ENCODE peak calls at places on chromosomes 4 and X, in seven cellular contexts. One of them, this sample, is unnamed.

GRCh38 chrX:152913915-152914314 is 16.0 kb downstream of the ZNF185 start:
- DNase-seq in smooth muscle cell of the brain vasculature: no peak
- DNase-seq in stimulated activated CD4-positive, alpha-beta T cell treated with anti-CD3 and anti-CD28 coated beads, Interleukin-1b, Interleukin-23, amount 100 ng/mL, for 24 hours: no peak
- DNase-seq in activated CD4-positive, alpha-beta T cell treated with anti-CD3 and anti-CD28 coated beads, Interleukin-2, amount 10 ng/mL, durations not matched to agents 7 days and 5 days: no peak
- DNase-seq in hippocampal formation: no peak
- DNase-seq in activated T-cell treated with anti-CD3 and anti-CD28 coated beads for 48 hours: no peak
- DNase-seq in naive thymus-derived CD8-positive, alpha-beta T cell: no peak
- DNase-seq in this sample: no peak

GRCh38 chr4:11471613-11472012 is 42.9 kb upstream of the HS3ST1 start:
- DNase-seq in smooth muscle cell of the brain vasculature: no peak
- DNase-seq in stimulated activated CD4-positive, alpha-beta T cell treated with anti-CD3 and anti-CD28 coated beads, Interleukin-1b, Interleukin-23, amount 100 ng/mL, for 24 hours: no peak
- DNase-seq in activated CD4-positive, alpha-beta T cell treated with anti-CD3 and anti-CD28 coated beads, Interleukin-2, amount 10 ng/mL, durations not matched to agents 7 days and 5 days: peak
- DNase-seq in hippocampal formation: no peak
- DNase-seq in activated T-cell treated with anti-CD3 and anti-CD28 coated beads for 48 hours: no peak
- DNase-seq in naive thymus-derived CD8-positive, alpha-beta T cell: peak
- DNase-seq in this sample: peak

GRCh38 chr4:140372607-140373327 is 679 bp upstream of the SCOC start:
- DNase-seq in smooth muscle cell of the brain vasculature: no peak
- DNase-seq in stimulated activated CD4-positive, alpha-beta T cell treated with anti-CD3 and anti-CD28 coated beads, Interleukin-1b, Interleukin-23, amount 100 ng/mL, for 24 hours: no peak
- DNase-seq in activated CD4-positive, alpha-beta T cell treated with anti-CD3 and anti-CD28 coated beads, Interleukin-2, amount 10 ng/mL, durations not matched to agents 7 days and 5 days: peak
- DNase-seq in hippocampal formation: no peak
- DNase-seq in activated T-cell treated with anti-CD3 and anti-CD28 coated beads for 48 hours: peak
- DNase-seq in naive thymus-derived CD8-positive, alpha-beta T cell: peak
- DNase-seq in this sample: peak

GRCh38 chr4:114361249-114361648 is 237.4 kb upstream of the UGT8 start:
- DNase-seq in smooth muscle cell of the brain vasculature: no peak
- DNase-seq in stimulated activated CD4-positive, alpha-beta T cell treated with anti-CD3 and anti-CD28 coated beads, Interleukin-1b, Interleukin-23, amount 100 ng/mL, for 24 hours: no peak
- DNase-seq in activated CD4-positive, alpha-beta T cell treated with anti-CD3 and anti-CD28 coated beads, Interleukin-2, amount 10 ng/mL, durations not matched to agents 7 days and 5 days: no peak
- DNase-seq in hippocampal formation: no peak
- DNase-seq in activated T-cell treated with anti-CD3 and anti-CD28 coated beads for 48 hours: no peak
- DNase-seq in naive thymus-derived CD8-positive, alpha-beta T cell: no peak
- DNase-seq in this sample: no peak

GRCh38 chrX:119606508-119607389 is 525 bp upstream of the NKRF start:
- DNase-seq in smooth muscle cell of the brain vasculature: no peak
- DNase-seq in stimulated activated CD4-positive, alpha-beta T cell treated with anti-CD3 and anti-CD28 coated beads, Interleukin-1b, Interleukin-23, amount 100 ng/mL, for 24 hours: no peak
- DNase-seq in activated CD4-positive, alpha-beta T cell treated with anti-CD3 and anti-CD28 coated beads, Interleukin-2, amount 10 ng/mL, durations not matched to agents 7 days and 5 days: no peak
- DNase-seq in hippocampal formation: peak
- DNase-seq in activated T-cell treated with anti-CD3 and anti-CD28 coated beads for 48 hours: no peak
- DNase-seq in naive thymus-derived CD8-positive, alpha-beta T cell: no peak
- DNase-seq in this sample: no peak

GRCh38 chr4:61210186-61210939 is 10.2 kb downstream of the ADGRL3 start:
- DNase-seq in smooth muscle cell of the brain vasculature: no peak
- DNase-seq in stimulated activated CD4-positive, alpha-beta T cell treated with anti-CD3 and anti-CD28 coated beads, Interleukin-1b, Interleukin-23, amount 100 ng/mL, for 24 hours: no peak
- DNase-seq in activated CD4-positive, alpha-beta T cell treated with anti-CD3 and anti-CD28 coated beads, Interleukin-2, amount 10 ng/mL, durations not matched to agents 7 days and 5 days: no peak
- DNase-seq in hippocampal formation: peak
- DNase-seq in activated T-cell treated with anti-CD3 and anti-CD28 coated beads for 48 hours: no peak
- DNase-seq in naive thymus-derived CD8-positive, alpha-beta T cell: no peak
- DNase-seq in this sample: no peak

GRCh38 chrX:108516184-108516583 is 76.5 kb downstream of the COL4A5 start:
- DNase-seq in smooth muscle cell of the brain vasculature: no peak
- DNase-seq in stimulated activated CD4-positive, alpha-beta T cell treated with anti-CD3 and anti-CD28 coated beads, Interleukin-1b, Interleukin-23, amount 100 ng/mL, for 24 hours: no peak
- DNase-seq in activated CD4-positive, alpha-beta T cell treated with anti-CD3 and anti-CD28 coated beads, Interleukin-2, amount 10 ng/mL, durations not matched to agents 7 days and 5 days: no peak
- DNase-seq in hippocampal formation: no peak
- DNase-seq in activated T-cell treated with anti-CD3 and anti-CD28 coated beads for 48 hours: no peak
- DNase-seq in naive thymus-derived CD8-positive, alpha-beta T cell: no peak
- DNase-seq in this sample: no peak

GRCh38 chr4:80134936-80135701 is 62.1 kb upstream of the ANTXR2 start:
- DNase-seq in smooth muscle cell of the brain vasculature: no peak
- DNase-seq in stimulated activated CD4-positive, alpha-beta T cell treated with anti-CD3 and anti-CD28 coated beads, Interleukin-1b, Interleukin-23, amount 100 ng/mL, for 24 hours: no peak
- DNase-seq in activated CD4-positive, alpha-beta T cell treated with anti-CD3 and anti-CD28 coated beads, Interleukin-2, amount 10 ng/mL, durations not matched to agents 7 days and 5 days: no peak
- DNase-seq in hippocampal formation: no peak
- DNase-seq in activated T-cell treated with anti-CD3 and anti-CD28 coated beads for 48 hours: no peak
- DNase-seq in naive thymus-derived CD8-positive, alpha-beta T cell: no peak
- DNase-seq in this sample: no peak

GRCh38 chrX:638482-639131 is 8.0 kb downstream of the SHOX start:
- DNase-seq in smooth muscle cell of the brain vasculature: no peak
- DNase-seq in stimulated activated CD4-positive, alpha-beta T cell treated with anti-CD3 and anti-CD28 coated beads, Interleukin-1b, Interleukin-23, amount 100 ng/mL, for 24 hours: no peak
- DNase-seq in activated CD4-positive, alpha-beta T cell treated with anti-CD3 and anti-CD28 coated beads, Interleukin-2, amount 10 ng/mL, durations not matched to agents 7 days and 5 days: no peak
- DNase-seq in hippocampal formation: no peak
- DNase-seq in activated T-cell treated with anti-CD3 and anti-CD28 coated beads for 48 hours: no peak
- DNase-seq in naive thymus-derived CD8-positive, alpha-beta T cell: no peak
- DNase-seq in this sample: no peak

GRCh38 chr4:101065935-101066485 is 281.3 kb downstream of the PPP3CA start:
- DNase-seq in smooth muscle cell of the brain vasculature: no peak
- DNase-seq in stimulated activated CD4-positive, alpha-beta T cell treated with anti-CD3 and anti-CD28 coated beads, Interleukin-1b, Interleukin-23, amount 100 ng/mL, for 24 hours: no peak
- DNase-seq in activated CD4-positive, alpha-beta T cell treated with anti-CD3 and anti-CD28 coated beads, Interleukin-2, amount 10 ng/mL, durations not matched to agents 7 days and 5 days: no peak
- DNase-seq in hippocampal formation: no peak
- DNase-seq in activated T-cell treated with anti-CD3 and anti-CD28 coated beads for 48 hours: no peak
- DNase-seq in naive thymus-derived CD8-positive, alpha-beta T cell: no peak
- DNase-seq in this sample: no peak

GRCh38 chrX:70132244-70132643 is 1.0 kb upstream of the IGBP1 start:
- DNase-seq in smooth muscle cell of the brain vasculature: no peak
- DNase-seq in stimulated activated CD4-positive, alpha-beta T cell treated with anti-CD3 and anti-CD28 coated beads, Interleukin-1b, Interleukin-23, amount 100 ng/mL, for 24 hours: no peak
- DNase-seq in activated CD4-positive, alpha-beta T cell treated with anti-CD3 and anti-CD28 coated beads, Interleukin-2, amount 10 ng/mL, durations not matched to agents 7 days and 5 days: no peak
- DNase-seq in hippocampal formation: no peak
- DNase-seq in activated T-cell treated with anti-CD3 and anti-CD28 coated beads for 48 hours: no peak
- DNase-seq in naive thymus-derived CD8-positive, alpha-beta T cell: no peak
- DNase-seq in this sample: no peak

GRCh38 chr4:77579406-77580076 is 26.1 kb upstream of the CXCL13 start:
- DNase-seq in smooth muscle cell of the brain vasculature: no peak
- DNase-seq in stimulated activated CD4-positive, alpha-beta T cell treated with anti-CD3 and anti-CD28 coated beads, Interleukin-1b, Interleukin-23, amount 100 ng/mL, for 24 hours: no peak
- DNase-seq in activated CD4-positive, alpha-beta T cell treated with anti-CD3 and anti-CD28 coated beads, Interleukin-2, amount 10 ng/mL, durations not matched to agents 7 days and 5 days: no peak
- DNase-seq in hippocampal formation: no peak
- DNase-seq in activated T-cell treated with anti-CD3 and anti-CD28 coated beads for 48 hours: no peak
- DNase-seq in naive thymus-derived CD8-positive, alpha-beta T cell: no peak
- DNase-seq in this sample: no peak

GRCh38 chr4:56310401-56310800 is 76.9 kb downstream of the AASDH start:
- DNase-seq in smooth muscle cell of the brain vasculature: no peak
- DNase-seq in stimulated activated CD4-positive, alpha-beta T cell treated with anti-CD3 and anti-CD28 coated beads, Interleukin-1b, Interleukin-23, amount 100 ng/mL, for 24 hours: no peak
- DNase-seq in activated CD4-positive, alpha-beta T cell treated with anti-CD3 and anti-CD28 coated beads, Interleukin-2, amount 10 ng/mL, durations not matched to agents 7 days and 5 days: no peak
- DNase-seq in hippocampal formation: peak
- DNase-seq in activated T-cell treated with anti-CD3 and anti-CD28 coated beads for 48 hours: no peak
- DNase-seq in naive thymus-derived CD8-positive, alpha-beta T cell: no peak
- DNase-seq in this sample: no peak

GRCh38 chr4:73718375-73719373 is 21.7 kb upstream of the CXCL8 start:
- DNase-seq in smooth muscle cell of the brain vasculature: no peak
- DNase-seq in stimulated activated CD4-positive, alpha-beta T cell treated with anti-CD3 and anti-CD28 coated beads, Interleukin-1b, Interleukin-23, amount 100 ng/mL, for 24 hours: no peak
- DNase-seq in activated CD4-positive, alpha-beta T cell treated with anti-CD3 and anti-CD28 coated beads, Interleukin-2, amount 10 ng/mL, durations not matched to agents 7 days and 5 days: no peak
- DNase-seq in hippocampal formation: no peak
- DNase-seq in activated T-cell treated with anti-CD3 and anti-CD28 coated beads for 48 hours: no peak
- DNase-seq in naive thymus-derived CD8-positive, alpha-beta T cell: no peak
- DNase-seq in this sample: no peak

GRCh38 chrX:39599339-39599738 is 498.4 kb downstream of the BCOR start:
- DNase-seq in smooth muscle cell of the brain vasculature: no peak
- DNase-seq in stimulated activated CD4-positive, alpha-beta T cell treated with anti-CD3 and anti-CD28 coated beads, Interleukin-1b, Interleukin-23, amount 100 ng/mL, for 24 hours: no peak
- DNase-seq in activated CD4-positive, alpha-beta T cell treated with anti-CD3 and anti-CD28 coated beads, Interleukin-2, amount 10 ng/mL, durations not matched to agents 7 days and 5 days: no peak
- DNase-seq in hippocampal formation: no peak
- DNase-seq in activated T-cell treated with anti-CD3 and anti-CD28 coated beads for 48 hours: no peak
- DNase-seq in naive thymus-derived CD8-positive, alpha-beta T cell: no peak
- DNase-seq in this sample: no peak

GRCh38 chr4:74682567-74683359 is 111.6 kb downstream of the BTC start:
- DNase-seq in smooth muscle cell of the brain vasculature: no peak
- DNase-seq in stimulated activated CD4-positive, alpha-beta T cell treated with anti-CD3 and anti-CD28 coated beads, Interleukin-1b, Interleukin-23, amount 100 ng/mL, for 24 hours: no peak
- DNase-seq in activated CD4-positive, alpha-beta T cell treated with anti-CD3 and anti-CD28 coated beads, Interleukin-2, amount 10 ng/mL, durations not matched to agents 7 days and 5 days: no peak
- DNase-seq in hippocampal formation: no peak
- DNase-seq in activated T-cell treated with anti-CD3 and anti-CD28 coated beads for 48 hours: no peak
- DNase-seq in naive thymus-derived CD8-positive, alpha-beta T cell: no peak
- DNase-seq in this sample: no peak

GRCh38 chr4:82782626-82783025 is 16.0 kb downstream of the SCD5 start:
- DNase-seq in smooth muscle cell of the brain vasculature: no peak
- DNase-seq in stimulated activated CD4-positive, alpha-beta T cell treated with anti-CD3 and anti-CD28 coated beads, Interleukin-1b, Interleukin-23, amount 100 ng/mL, for 24 hours: no peak
- DNase-seq in activated CD4-positive, alpha-beta T cell treated with anti-CD3 and anti-CD28 coated beads, Interleukin-2, amount 10 ng/mL, durations not matched to agents 7 days and 5 days: no peak
- DNase-seq in hippocampal formation: no peak
- DNase-seq in activated T-cell treated with anti-CD3 and anti-CD28 coated beads for 48 hours: no peak
- DNase-seq in naive thymus-derived CD8-positive, alpha-beta T cell: no peak
- DNase-seq in this sample: no peak

GRCh38 chr4:151484396-151485102 is 75.6 kb downstream of the FHIP1A start:
- DNase-seq in smooth muscle cell of the brain vasculature: peak
- DNase-seq in stimulated activated CD4-positive, alpha-beta T cell treated with anti-CD3 and anti-CD28 coated beads, Interleukin-1b, Interleukin-23, amount 100 ng/mL, for 24 hours: no peak
- DNase-seq in activated CD4-positive, alpha-beta T cell treated with anti-CD3 and anti-CD28 coated beads, Interleukin-2, amount 10 ng/mL, durations not matched to agents 7 days and 5 days: no peak
- DNase-seq in hippocampal formation: no peak
- DNase-seq in activated T-cell treated with anti-CD3 and anti-CD28 coated beads for 48 hours: no peak
- DNase-seq in naive thymus-derived CD8-positive, alpha-beta T cell: no peak
- DNase-seq in this sample: no peak

GRCh38 chrX:123476636-123477219 is 256.1 kb downstream of the THOC2 start:
- DNase-seq in smooth muscle cell of the brain vasculature: no peak
- DNase-seq in stimulated activated CD4-positive, alpha-beta T cell treated with anti-CD3 and anti-CD28 coated beads, Interleukin-1b, Interleukin-23, amount 100 ng/mL, for 24 hours: no peak
- DNase-seq in activated CD4-positive, alpha-beta T cell treated with anti-CD3 and anti-CD28 coated beads, Interleukin-2, amount 10 ng/mL, durations not matched to agents 7 days and 5 days: no peak
- DNase-seq in hippocampal formation: no peak
- DNase-seq in activated T-cell treated with anti-CD3 and anti-CD28 coated beads for 48 hours: no peak
- DNase-seq in naive thymus-derived CD8-positive, alpha-beta T cell: no peak
- DNase-seq in this sample: no peak

GRCh38 chrX:128020701-128021100 is 31.5 kb downstream of the ACTRT1 start:
- DNase-seq in smooth muscle cell of the brain vasculature: no peak
- DNase-seq in stimulated activated CD4-positive, alpha-beta T cell treated with anti-CD3 and anti-CD28 coated beads, Interleukin-1b, Interleukin-23, amount 100 ng/mL, for 24 hours: no peak
- DNase-seq in activated CD4-positive, alpha-beta T cell treated with anti-CD3 and anti-CD28 coated beads, Interleukin-2, amount 10 ng/mL, durations not matched to agents 7 days and 5 days: no peak
- DNase-seq in hippocampal formation: no peak
- DNase-seq in activated T-cell treated with anti-CD3 and anti-CD28 coated beads for 48 hours: no peak
- DNase-seq in naive thymus-derived CD8-positive, alpha-beta T cell: no peak
- DNase-seq in this sample: no peak

GRCh38 chr4:30828290-30828926 is 108.2 kb downstream of the PCDH7 start:
- DNase-seq in smooth muscle cell of the brain vasculature: no peak
- DNase-seq in stimulated activated CD4-positive, alpha-beta T cell treated with anti-CD3 and anti-CD28 coated beads, Interleukin-1b, Interleukin-23, amount 100 ng/mL, for 24 hours: no peak
- DNase-seq in activated CD4-positive, alpha-beta T cell treated with anti-CD3 and anti-CD28 coated beads, Interleukin-2, amount 10 ng/mL, durations not matched to agents 7 days and 5 days: no peak
- DNase-seq in hippocampal formation: no peak
- DNase-seq in activated T-cell treated with anti-CD3 and anti-CD28 coated beads for 48 hours: no peak
- DNase-seq in naive thymus-derived CD8-positive, alpha-beta T cell: no peak
- DNase-seq in this sample: no peak

GRCh38 chr4:2950221-2950989 is 12.8 kb downstream of the NOP14 start:
- DNase-seq in smooth muscle cell of the brain vasculature: no peak
- DNase-seq in stimulated activated CD4-positive, alpha-beta T cell treated with anti-CD3 and anti-CD28 coated beads, Interleukin-1b, Interleukin-23, amount 100 ng/mL, for 24 hours: no peak
- DNase-seq in activated CD4-positive, alpha-beta T cell treated with anti-CD3 and anti-CD28 coated beads, Interleukin-2, amount 10 ng/mL, durations not matched to agents 7 days and 5 days: no peak
- DNase-seq in hippocampal formation: no peak
- DNase-seq in activated T-cell treated with anti-CD3 and anti-CD28 coated beads for 48 hours: no peak
- DNase-seq in naive thymus-derived CD8-positive, alpha-beta T cell: no peak
- DNase-seq in this sample: no peak

GRCh38 chrX:55624403-55624802 is 1.2 kb downstream of the FOXR2 start:
- DNase-seq in smooth muscle cell of the brain vasculature: no peak
- DNase-seq in stimulated activated CD4-positive, alpha-beta T cell treated with anti-CD3 and anti-CD28 coated beads, Interleukin-1b, Interleukin-23, amount 100 ng/mL, for 24 hours: no peak
- DNase-seq in activated CD4-positive, alpha-beta T cell treated with anti-CD3 and anti-CD28 coated beads, Interleukin-2, amount 10 ng/mL, durations not matched to agents 7 days and 5 days: no peak
- DNase-seq in hippocampal formation: no peak
- DNase-seq in activated T-cell treated with anti-CD3 and anti-CD28 coated beads for 48 hours: no peak
- DNase-seq in naive thymus-derived CD8-positive, alpha-beta T cell: no peak
- DNase-seq in this sample: no peak

GRCh38 chrX:110381216-110381615 is 22.6 kb downstream of the RTL9 start:
- DNase-seq in smooth muscle cell of the brain vasculature: no peak
- DNase-seq in stimulated activated CD4-positive, alpha-beta T cell treated with anti-CD3 and anti-CD28 coated beads, Interleukin-1b, Interleukin-23, amount 100 ng/mL, for 24 hours: no peak
- DNase-seq in activated CD4-positive, alpha-beta T cell treated with anti-CD3 and anti-CD28 coated beads, Interleukin-2, amount 10 ng/mL, durations not matched to agents 7 days and 5 days: no peak
- DNase-seq in hippocampal formation: no peak
- DNase-seq in activated T-cell treated with anti-CD3 and anti-CD28 coated beads for 48 hours: no peak
- DNase-seq in naive thymus-derived CD8-positive, alpha-beta T cell: no peak
- DNase-seq in this sample: no peak

GRCh38 chr4:17510582-17510981 is 1.3 kb downstream of the QDPR start:
- DNase-seq in smooth muscle cell of the brain vasculature: no peak
- DNase-seq in stimulated activated CD4-positive, alpha-beta T cell treated with anti-CD3 and anti-CD28 coated beads, Interleukin-1b, Interleukin-23, amount 100 ng/mL, for 24 hours: no peak
- DNase-seq in activated CD4-positive, alpha-beta T cell treated with anti-CD3 and anti-CD28 coated beads, Interleukin-2, amount 10 ng/mL, durations not matched to agents 7 days and 5 days: no peak
- DNase-seq in hippocampal formation: no peak
- DNase-seq in activated T-cell treated with anti-CD3 and anti-CD28 coated beads for 48 hours: no peak
- DNase-seq in naive thymus-derived CD8-positive, alpha-beta T cell: no peak
- DNase-seq in this sample: no peak

GRCh38 chr4:147118523-147118922 is 172.9 kb upstream of the TTC29 start:
- DNase-seq in smooth muscle cell of the brain vasculature: no peak
- DNase-seq in stimulated activated CD4-positive, alpha-beta T cell treated with anti-CD3 and anti-CD28 coated beads, Interleukin-1b, Interleukin-23, amount 100 ng/mL, for 24 hours: no peak
- DNase-seq in activated CD4-positive, alpha-beta T cell treated with anti-CD3 and anti-CD28 coated beads, Interleukin-2, amount 10 ng/mL, durations not matched to agents 7 days and 5 days: no peak
- DNase-seq in hippocampal formation: no peak
- DNase-seq in activated T-cell treated with anti-CD3 and anti-CD28 coated beads for 48 hours: no peak
- DNase-seq in naive thymus-derived CD8-positive, alpha-beta T cell: no peak
- DNase-seq in this sample: no peak